ENCODE peak calls at places on chromosomes 16 and 17, in six cellular contexts. One of them, this sample, is unnamed. For H3K36me3, H3K4me1 and H3K9me3, the result is how much of the 10 kb centered on the place peaks cover.

GRCh38 chr16:7849891-7850290 is 517.2 kb downstream of the RBFOX1 start:
- DNase-seq in endothelial cell of umbilical vein: no peak
- DNase-seq in thyroid gland: peak
- DNase-seq in mesenchymal stem cell: no peak
- DNase-seq in CD8-positive, alpha-beta T cell: no peak
- DNase-seq in K562: no peak
- DNase-seq in this sample: no peak

GRCh38 chr16:48617104-48617503 is 7.1 kb upstream of the N4BP1 start:
- DNase-seq in endothelial cell of umbilical vein: no peak
- DNase-seq in thyroid gland: peak
- DNase-seq in mesenchymal stem cell: no peak
- DNase-seq in CD8-positive, alpha-beta T cell: no peak
- DNase-seq in K562: no peak
- DNase-seq in this sample: no peak

GRCh38 chr17:18980682-18981384 is 23.7 kb downstream of the FAM83G start:
- DNase-seq in endothelial cell of umbilical vein: no peak
- DNase-seq in thyroid gland: no peak
- DNase-seq in mesenchymal stem cell: no peak
- DNase-seq in CD8-positive, alpha-beta T cell: no peak
- DNase-seq in K562: no peak
- DNase-seq in this sample: no peak

GRCh38 chr17:68184816-68185436 is 62.9 kb upstream of the AMZ2 start:
- DNase-seq in endothelial cell of umbilical vein: no peak
- DNase-seq in thyroid gland: no peak
- DNase-seq in mesenchymal stem cell: no peak
- DNase-seq in CD8-positive, alpha-beta T cell: peak
- DNase-seq in K562: no peak
- DNase-seq in this sample: no peak

GRCh38 chr17:18362509-18363020 is 785 bp downstream of the SHMT1 start:
- DNase-seq in endothelial cell of umbilical vein: peak
- DNase-seq in thyroid gland: peak
- DNase-seq in mesenchymal stem cell: peak
- DNase-seq in CD8-positive, alpha-beta T cell: no peak
- DNase-seq in K562: no peak
- DNase-seq in this sample: peak

GRCh38 chr16:2039286-2040030 is 8.2 kb downstream of the NTHL1 start:
- DNase-seq in endothelial cell of umbilical vein: no peak
- DNase-seq in thyroid gland: no peak
- DNase-seq in mesenchymal stem cell: peak
- DNase-seq in CD8-positive, alpha-beta T cell: no peak
- DNase-seq in K562: no peak
- DNase-seq in this sample: peak

GRCh38 chr17:72182256-72182890 is 61.6 kb downstream of the SOX9 start:
- DNase-seq in endothelial cell of umbilical vein: no peak
- DNase-seq in thyroid gland: peak
- DNase-seq in mesenchymal stem cell: no peak
- DNase-seq in CD8-positive, alpha-beta T cell: no peak
- DNase-seq in K562: no peak
- DNase-seq in this sample: no peak

GRCh38 chr16:2091722-2092620 is 43.7 kb downstream of the PKD1 start:
- DNase-seq in endothelial cell of umbilical vein: no peak
- DNase-seq in thyroid gland: no peak
- DNase-seq in mesenchymal stem cell: peak
- DNase-seq in CD8-positive, alpha-beta T cell: no peak
- DNase-seq in K562: no peak
- DNase-seq in this sample: no peak

GRCh38 chr17:8122391-8122922 is 1.4 kb downstream of the HES7 start:
- DNase-seq in endothelial cell of umbilical vein: peak
- DNase-seq in thyroid gland: no peak
- DNase-seq in mesenchymal stem cell: peak
- DNase-seq in CD8-positive, alpha-beta T cell: no peak
- DNase-seq in K562: no peak
- DNase-seq in this sample: peak

GRCh38 chr17:45353047-45353446 is 36.2 kb upstream of the MAP3K14 start:
- DNase-seq in endothelial cell of umbilical vein: no peak
- DNase-seq in thyroid gland: no peak
- DNase-seq in mesenchymal stem cell: no peak
- DNase-seq in CD8-positive, alpha-beta T cell: no peak
- DNase-seq in K562: peak
- DNase-seq in this sample: no peak

GRCh38 chr17:6365187-6365943 is 69.6 kb downstream of the AIPL1 start:
- DNase-seq in endothelial cell of umbilical vein: no peak
- DNase-seq in thyroid gland: no peak
- DNase-seq in mesenchymal stem cell: peak
- DNase-seq in CD8-positive, alpha-beta T cell: no peak
- DNase-seq in K562: no peak
- DNase-seq in this sample: peak

GRCh38 chr17:59696682-59697277 is 10.4 kb downstream of the PTRH2 start:
- DNase-seq in endothelial cell of umbilical vein: no peak
- DNase-seq in thyroid gland: no peak
- DNase-seq in mesenchymal stem cell: no peak
- DNase-seq in CD8-positive, alpha-beta T cell: no peak
- DNase-seq in K562: no peak
- DNase-seq in this sample: no peak

GRCh38 chr17:54153423-54153822 is 330.7 kb downstream of the KIF2B start:
- DNase-seq in endothelial cell of umbilical vein: no peak
- DNase-seq in thyroid gland: no peak
- DNase-seq in mesenchymal stem cell: no peak
- DNase-seq in CD8-positive, alpha-beta T cell: no peak
- DNase-seq in K562: no peak
- DNase-seq in this sample: no peak

GRCh38 chr16:89364603-89365002 is 125.8 kb downstream of the ANKRD11 start:
- DNase-seq in endothelial cell of umbilical vein: peak
- DNase-seq in thyroid gland: no peak
- DNase-seq in mesenchymal stem cell: peak
- DNase-seq in CD8-positive, alpha-beta T cell: no peak
- DNase-seq in K562: no peak
- DNase-seq in this sample: no peak

GRCh38 chr16:71929048-71929447 is 33.7 kb downstream of the IST1 start:
- DNase-seq in endothelial cell of umbilical vein: peak
- DNase-seq in thyroid gland: no peak
- DNase-seq in mesenchymal stem cell: peak
- DNase-seq in CD8-positive, alpha-beta T cell: no peak
- DNase-seq in K562: no peak
- DNase-seq in this sample: peak

GRCh38 chr17:72715906-72716572 is 376.4 kb downstream of the SLC39A11 start:
- DNase-seq in endothelial cell of umbilical vein: no peak
- DNase-seq in thyroid gland: no peak
- DNase-seq in mesenchymal stem cell: peak
- DNase-seq in CD8-positive, alpha-beta T cell: no peak
- DNase-seq in K562: no peak
- DNase-seq in this sample: peak

GRCh38 chr16:49704586-49705155 is 151.2 kb downstream of the ZNF423 start:
- DNase-seq in endothelial cell of umbilical vein: no peak
- DNase-seq in thyroid gland: no peak
- DNase-seq in mesenchymal stem cell: no peak
- DNase-seq in CD8-positive, alpha-beta T cell: no peak
- DNase-seq in K562: no peak
- DNase-seq in this sample: no peak

GRCh38 chr16:49592507-49593422 is 219.2 kb downstream of the C16orf78 start:
- DNase-seq in endothelial cell of umbilical vein: peak
- DNase-seq in thyroid gland: peak
- DNase-seq in mesenchymal stem cell: peak
- DNase-seq in CD8-positive, alpha-beta T cell: peak
- DNase-seq in K562: peak
- DNase-seq in this sample: peak

GRCh38 chr16:48824271-48824670 is 214.3 kb upstream of the N4BP1 start:
- DNase-seq in endothelial cell of umbilical vein: no peak
- DNase-seq in thyroid gland: no peak
- DNase-seq in mesenchymal stem cell: no peak
- DNase-seq in CD8-positive, alpha-beta T cell: no peak
- DNase-seq in K562: no peak
- DNase-seq in this sample: no peak

GRCh38 chr16:56425439-56425832 is at the start of gene AMFR:
- DNase-seq in endothelial cell of umbilical vein: peak
- DNase-seq in thyroid gland: peak
- DNase-seq in mesenchymal stem cell: peak
- DNase-seq in CD8-positive, alpha-beta T cell: peak
- DNase-seq in K562: peak
- DNase-seq in this sample: peak

GRCh38 chr16:87831421-87832136 is 37.7 kb downstream of the SLC7A5 start:
- DNase-seq in endothelial cell of umbilical vein: no peak
- DNase-seq in thyroid gland: no peak
- DNase-seq in mesenchymal stem cell: no peak
- DNase-seq in CD8-positive, alpha-beta T cell: no peak
- DNase-seq in K562: no peak
- DNase-seq in this sample: no peak

GRCh38 chr16:87833548-87833947 is 35.8 kb downstream of the SLC7A5 start:
- DNase-seq in endothelial cell of umbilical vein: no peak
- DNase-seq in thyroid gland: no peak
- DNase-seq in mesenchymal stem cell: no peak
- DNase-seq in CD8-positive, alpha-beta T cell: no peak
- DNase-seq in K562: no peak
- DNase-seq in this sample: no peak

GRCh38 chr16:87832137-87832527 is 37.2 kb downstream of the SLC7A5 start:
- DNase-seq in endothelial cell of umbilical vein: no peak
- DNase-seq in thyroid gland: no peak
- DNase-seq in mesenchymal stem cell: no peak
- DNase-seq in CD8-positive, alpha-beta T cell: no peak
- DNase-seq in K562: no peak
- DNase-seq in this sample: no peak

GRCh38 chr16:87834015-87834667 is 35.2 kb downstream of the SLC7A5 start:
- DNase-seq in endothelial cell of umbilical vein: no peak
- DNase-seq in thyroid gland: no peak
- DNase-seq in mesenchymal stem cell: no peak
- DNase-seq in CD8-positive, alpha-beta T cell: no peak
- DNase-seq in K562: no peak
- DNase-seq in this sample: no peak

DNA sequence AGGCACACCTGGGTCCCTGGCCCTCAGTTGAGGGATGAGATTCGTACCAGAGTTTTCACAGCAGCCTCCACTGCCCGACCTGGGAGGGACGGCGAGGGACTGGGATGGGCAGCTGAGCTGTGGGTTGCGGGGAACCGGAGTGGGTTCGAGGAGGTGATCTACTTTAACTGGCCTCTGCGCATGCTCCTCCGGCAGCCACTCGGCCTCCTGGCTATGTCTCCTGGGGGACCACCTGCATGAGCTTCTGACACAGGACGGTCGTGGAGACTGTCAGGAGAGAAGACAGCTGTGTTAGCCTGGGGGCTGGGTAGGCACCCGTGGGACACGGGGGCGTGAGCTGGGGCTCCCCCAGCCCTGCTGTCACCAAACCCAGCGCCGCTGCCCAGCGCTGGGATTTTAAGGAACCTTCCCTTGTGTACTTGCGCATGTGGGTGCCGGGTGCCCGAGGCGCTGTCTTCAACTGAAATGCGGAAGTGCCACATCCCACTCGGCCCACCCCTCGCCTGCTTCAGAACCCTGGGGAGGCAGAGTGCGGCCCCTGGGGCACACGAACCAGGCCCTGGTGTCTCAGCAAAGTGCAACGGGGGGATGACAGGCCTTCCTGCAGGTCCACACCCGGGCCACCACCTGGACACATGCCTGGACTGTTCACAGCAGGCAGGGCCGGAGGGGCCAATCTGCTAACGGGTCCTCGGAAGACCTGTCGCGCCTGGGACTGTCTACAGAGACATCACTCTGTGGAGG is 36.4 kb downstream of the SLC7A5 start:
- DNase-seq in endothelial cell of umbilical vein: no peak
- DNase-seq in thyroid gland: no peak
- DNase-seq in mesenchymal stem cell: no peak
- DNase-seq in CD8-positive, alpha-beta T cell: no peak
- DNase-seq in K562: no peak
- DNase-seq in this sample: no peak
- H3K36me3 ChIP-seq in endothelial cell of umbilical vein: under half
- H3K36me3 ChIP-seq in thyroid gland: under half
- H3K36me3 ChIP-seq in mesenchymal stem cell: half or more
- H3K36me3 ChIP-seq in CD8-positive, alpha-beta T cell: under half
- H3K36me3 ChIP-seq in K562: half or more
- H3K36me3 ChIP-seq in this sample: under half

DNA sequence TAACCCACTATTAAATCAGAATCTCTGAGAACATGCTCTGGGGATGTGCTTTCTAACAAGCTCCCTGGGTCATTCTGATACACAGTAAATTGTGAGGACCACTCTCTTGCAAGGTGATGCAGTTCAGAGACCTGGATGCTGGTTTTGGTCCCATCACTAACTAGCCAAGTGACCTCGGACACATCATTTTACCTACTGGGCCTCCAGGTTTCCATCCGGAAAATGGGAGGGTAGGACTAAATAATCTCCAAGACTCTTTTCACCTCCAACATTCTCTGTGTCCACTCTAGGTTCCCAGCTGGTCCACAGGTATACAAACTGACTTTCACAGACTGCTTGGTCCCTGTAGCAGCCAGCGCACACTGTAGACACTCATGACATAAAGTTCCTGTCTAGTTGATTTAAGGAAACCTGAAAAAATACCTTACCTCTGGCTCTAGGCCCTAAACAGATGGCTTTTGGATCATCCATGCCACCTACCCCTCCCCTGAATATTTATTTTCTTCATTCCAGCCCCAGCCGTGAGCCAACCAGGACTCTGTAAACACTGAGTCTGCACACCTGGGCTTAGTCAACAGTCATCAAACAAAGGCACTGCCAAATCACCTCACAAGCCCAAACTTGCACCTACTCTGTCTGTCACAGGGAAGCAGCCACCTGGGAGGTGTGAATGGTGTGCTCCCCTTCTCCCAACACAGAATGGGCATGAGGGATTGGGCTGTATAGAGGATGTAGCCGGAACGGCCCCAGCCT is 51.3 kb upstream of the MRPS23 start:
- DNase-seq in endothelial cell of umbilical vein: no peak
- DNase-seq in thyroid gland: no peak
- DNase-seq in mesenchymal stem cell: no peak
- DNase-seq in CD8-positive, alpha-beta T cell: no peak
- DNase-seq in K562: no peak
- DNase-seq in this sample: no peak
- H3K4me1 ChIP-seq in endothelial cell of umbilical vein: under half
- H3K4me1 ChIP-seq in thyroid gland: half or more
- H3K4me1 ChIP-seq in mesenchymal stem cell: half or more
- H3K4me1 ChIP-seq in CD8-positive, alpha-beta T cell: under half
- H3K4me1 ChIP-seq in K562: under half
- H3K4me1 ChIP-seq in this sample: under half

DNA sequence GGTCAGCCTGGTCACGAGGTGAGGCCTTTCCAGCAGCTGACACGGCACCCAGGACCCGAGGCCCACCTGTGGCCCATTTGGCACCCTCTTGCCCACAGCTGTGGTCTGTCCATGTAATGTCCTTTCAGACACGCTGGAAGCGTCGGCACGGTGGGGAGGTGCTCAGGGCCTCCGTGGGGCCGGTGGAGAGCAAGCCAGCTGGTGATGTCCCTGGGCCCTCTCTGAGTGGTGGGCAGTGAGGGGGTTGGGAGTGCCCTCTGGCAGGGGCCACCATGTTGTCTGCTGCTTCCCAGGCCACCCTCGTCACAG is 97.3 kb upstream of the ZNF469 start:
- DNase-seq in endothelial cell of umbilical vein: no peak
- DNase-seq in thyroid gland: no peak
- DNase-seq in mesenchymal stem cell: no peak
- DNase-seq in CD8-positive, alpha-beta T cell: no peak
- DNase-seq in K562: no peak
- DNase-seq in this sample: no peak
- H3K9me3 ChIP-seq in endothelial cell of umbilical vein: under half
- H3K9me3 ChIP-seq in thyroid gland: under half
- H3K9me3 ChIP-seq in mesenchymal stem cell: under half
- H3K9me3 ChIP-seq in CD8-positive, alpha-beta T cell: under half
- H3K9me3 ChIP-seq in K562: under half
- H3K9me3 ChIP-seq in this sample: under half

DNA sequence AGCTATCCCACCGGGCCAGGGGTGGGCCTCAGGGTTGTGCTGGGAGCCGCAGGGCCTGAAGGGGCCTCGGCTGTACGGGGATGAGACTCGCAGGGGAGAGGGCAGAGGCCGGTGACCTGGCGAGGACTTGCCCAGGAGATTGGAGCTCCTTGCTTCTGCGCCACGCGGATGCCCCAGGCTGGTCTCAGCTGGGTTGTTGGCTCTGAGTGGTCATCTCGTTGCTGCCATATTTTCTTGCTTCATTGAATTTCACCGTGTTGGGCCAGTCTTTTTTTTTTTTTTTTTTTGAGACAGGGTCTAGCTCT is 93.1 kb upstream of the ZNF750 start:
- DNase-seq in endothelial cell of umbilical vein: no peak
- DNase-seq in thyroid gland: no peak
- DNase-seq in mesenchymal stem cell: no peak
- DNase-seq in CD8-positive, alpha-beta T cell: no peak
- DNase-seq in K562: no peak
- DNase-seq in this sample: no peak
- H3K36me3 ChIP-seq in endothelial cell of umbilical vein: under half
- H3K36me3 ChIP-seq in thyroid gland: under half
- H3K36me3 ChIP-seq in mesenchymal stem cell: half or more
- H3K36me3 ChIP-seq in CD8-positive, alpha-beta T cell: under half
- H3K36me3 ChIP-seq in K562: half or more
- H3K36me3 ChIP-seq in this sample: under half

This sample was measured in adipocyte.